ENCODE peak calls at places on chromosomes 3 and 15, in five cellular contexts. H, M, R, G and Q are unnamed samples.

GRCh38 chr3:184466413-184466960 is 86.6 kb downstream of the CHRD start:
- DNase-seq in H (no peak), M (peak; percentile 78), R (no peak), G (no peak), Q (no peak)

GRCh38 chr3:195895900-195896360 is 12.4 kb downstream of the TNK2 start:
- DNase-seq in H (peak; percentile 77), M (peak; percentile 84), R (peak; percentile 66), G (no peak), Q (peak; percentile 72)

GRCh38 chr3:148101061-148101460 is 596.6 kb upstream of the AGTR1 start:
- DNase-seq in H (no peak), M (no peak), R (no peak), G (no peak), Q (peak; percentile 3)

GRCh38 chr15:68672781-68673205 is 94.0 kb downstream of the CORO2B start:
- DNase-seq in H (no peak), M (no peak), R (no peak), G (no peak), Q (peak; percentile 26)

GRCh38 chr3:194689493-194689901 is 3.8 kb downstream of the FAM43A start:
- DNase-seq in H (no peak), M (peak; percentile 58), R (peak; percentile 24), G (no peak), Q (peak; percentile 59)

GRCh38 chr3:124650798-124651197 is 79.5 kb upstream of the UMPS start:
- DNase-seq in H (no peak), M (no peak), R (no peak), G (no peak), Q (no peak)

GRCh38 chr15:31396881-31397560 is 70.4 kb downstream of the KLF13 start:
- DNase-seq in H (no peak), M (peak; percentile 96), R (peak; percentile 95), G (peak; percentile 85), Q (peak; percentile 97)

GRCh38 chr3:50890688-50891344 is 216.1 kb downstream of the DOCK3 start:
- DNase-seq in H (no peak), M (no peak), R (no peak), G (no peak), Q (no peak)

GRCh38 chr3:138060792-138061191 is 50.8 kb downstream of the CLDN18 start:
- DNase-seq in H (no peak), M (no peak), R (no peak), G (no peak), Q (no peak)

GRCh38 chr3:46383946-46384330 is 13.2 kb downstream of the CCR5 start:
- DNase-seq in H (peak; percentile 25), M (no peak), R (no peak), G (no peak), Q (no peak)

GRCh38 chr3:29140706-29141105 is 140.2 kb upstream of the RBMS3 start:
- DNase-seq in H (no peak), M (no peak), R (no peak), G (no peak), Q (peak; percentile 34)